ENCODE peak calls at places on chromosomes 16 and 17, in five cellular contexts. J is CD8-positive, alpha-beta memory T cell; W is stimulated activated CD4-positive, alpha-beta T cell treated with anti-CD3 and anti-CD28 coated beads, TNF-alpha, amount 100 ng/mL, for 48 hours; N is HuH-7; T is upper lobe of right lung. S is an unnamed sample.
A peak's percentile ranks its signal among the peaks of the same experiment; 100 is the strongest.

GRCh38 chr16:17311333-17312099 is 159.2 kb downstream of the XYLT1 start:
- DNase-seq in J (no peak), W (no peak), N (no peak), T (no peak), S (no peak)

GRCh38 chr17:70031341-70031740 is 43.7 kb upstream of the KCNJ16 start:
- DNase-seq in J (no peak), W (no peak), N (no peak), T (no peak), S (no peak)

GRCh38 chr17:76569607-76570279 is 15.9 kb downstream of the ST6GALNAC2 start:
- DNase-seq in J (no peak), W (no peak), N (no peak), T (no peak), S (no peak)

GRCh38 chr16:11100239-11100750 is 155.7 kb downstream of the SOCS1 start:
- DNase-seq in J (no peak), W (peak; percentile 76), N (no peak), T (no peak), S (no peak)

GRCh38 chr17:63932008-63932561 is at the start of gene CD79B:
- DNase-seq in J (no peak), W (no peak), N (no peak), T (no peak), S (peak; percentile 50)

GRCh38 chr16:8972843-8973586 is 9.3 kb upstream of the USP7 start:
- DNase-seq in J (no peak), W (no peak), N (no peak), T (no peak), S (no peak)

GRCh38 chr16:75535211-75535843 is 581 bp downstream of the CHST5 start:
- DNase-seq in J (no peak), W (no peak), N (no peak), T (peak; percentile 48), S (no peak)

GRCh38 chr16:29820271-29820701 is at the start of gene MVP:
- DNase-seq in J (no peak), W (no peak), N (no peak), T (peak; percentile 86), S (peak; percentile 25)

GRCh38 chr16:55209626-55210025 is 114.4 kb upstream of the IRX6 start:
- DNase-seq in J (no peak), W (no peak), N (no peak), T (no peak), S (no peak)

GRCh38 chr17:45043268-45043681 is 8.2 kb downstream of the DCAKD start:
- DNase-seq in J (no peak), W (no peak), N (no peak), T (no peak), S (no peak)

GRCh38 chr17:7307686-7308624 is 527 bp downstream of the EIF5A start:
- DNase-seq in J (peak; percentile 56), W (no peak), N (no peak), T (peak; percentile 87), S (peak; percentile 63)

GRCh38 chr17:45863857-45864654 is 19.4 kb downstream of the SPPL2C start:
- DNase-seq in J (no peak), W (no peak), N (no peak), T (no peak), S (no peak)

GRCh38 chr16:56632848-56633365 is 448 bp downstream of the MT1M start:
- DNase-seq in J (no peak), W (no peak), N (no peak), T (no peak), S (no peak)

GRCh38 chr17:29158515-29159275 is 21.5 kb downstream of the MYO18A start:
- DNase-seq in J (no peak), W (no peak), N (no peak), T (no peak), S (no peak)

GRCh38 chr17:77736207-77736600 is 222.3 kb upstream of the TNRC6C start:
- DNase-seq in J (no peak), W (no peak), N (no peak), T (no peak), S (no peak)

GRCh38 chr17:62627904-62628603 is 584 bp downstream of the MRC2 start:
- DNase-seq in J (no peak), W (no peak), N (no peak), T (peak; percentile 79), S (no peak)

GRCh38 chr17:69320908-69321238 is 6.1 kb downstream of the ABCA5 start:
- DNase-seq in J (no peak), W (no peak), N (no peak), T (no peak), S (no peak)

GRCh38 chr16:68470461-68471150 is 22.3 kb upstream of the SMPD3 start:
- DNase-seq in J (no peak), W (no peak), N (no peak), T (peak; percentile 75), S (no peak)

GRCh38 chr16:85699628-85700027 is 10.9 kb upstream of the GINS2 start:
- DNase-seq in J (no peak), W (no peak), N (no peak), T (no peak), S (no peak)

GRCh38 chr16:88298882-88299745 is 83.6 kb upstream of the ZNF469 start:
- DNase-seq in J (no peak), W (no peak), N (no peak), T (no peak), S (no peak)

GRCh38 chr17:71899317-71899716 is 221.5 kb upstream of the SOX9 start:
- DNase-seq in J (no peak), W (no peak), N (no peak), T (no peak), S (no peak)

GRCh38 chr17:17018021-17018441 is 24.2 kb upstream of the MPRIP start:
- DNase-seq in J (no peak), W (no peak), N (no peak), T (peak; percentile 67), S (no peak)

GRCh38 chr17:8846768-8847211 is 20.7 kb downstream of the PIK3R6 start:
- DNase-seq in J (no peak), W (no peak), N (peak; percentile 42), T (no peak), S (no peak)

GRCh38 chr17:72458301-72458700 is 337.5 kb downstream of the SOX9 start:
- DNase-seq in J (no peak), W (no peak), N (no peak), T (no peak), S (no peak)

GRCh38 chr17:79249945-79250521 is 175.4 kb downstream of the ENGASE start:
- DNase-seq in J (no peak), W (no peak), N (no peak), T (no peak), S (no peak)

GRCh38 chr16:4217246-4218131 is 24.4 kb downstream of the SRL start:
- DNase-seq in J (no peak), W (no peak), N (no peak), T (no peak), S (no peak)

GRCh38 chr17:44987194-44987882 is 19.2 kb upstream of the C1QL1 start:
- DNase-seq in J (no peak), W (no peak), N (no peak), T (no peak), S (no peak)

GRCh38 chr17:45101883-45102811 is 30.2 kb downstream of the PLCD3 start:
- DNase-seq in J (no peak), W (no peak), N (no peak), T (no peak), S (no peak)

GRCh38 chr17:61393550-61393903 is 6.1 kb upstream of the TBX2 start:
- DNase-seq in J (no peak), W (no peak), N (peak; percentile 78), T (no peak), S (no peak)

GRCh38 chr17:83071966-83072562 is 7.3 kb upstream of the METRNL start:
- DNase-seq in J (no peak), W (no peak), N (no peak), T (no peak), S (no peak)

GRCh38 chr17:81635973-81636504 is 873 bp downstream of the NPLOC4 start:
- DNase-seq in J (no peak), W (no peak), N (no peak), T (no peak), S (no peak)

GRCh38 chr16:27596411-27596810 is 46.5 kb downstream of the KATNIP start:
- DNase-seq in J (no peak), W (no peak), N (no peak), T (no peak), S (no peak)

GRCh38 chr16:23026777-23027362 is 122.4 kb downstream of the USP31 start:
- DNase-seq in J (no peak), W (no peak), N (peak; percentile 30), T (no peak), S (no peak)

GRCh38 chr16:81987706-81988105 is 23.6 kb downstream of the SDR42E1 start:
- DNase-seq in J (no peak), W (no peak), N (no peak), T (no peak), S (no peak)

S was measured in T-helper 1 cell.